ENCODE peak calls at places on chromosomes 12 and 14, in six cellular contexts. W is upper lobe of left lung, K is GM12878, A is HepG2, O is A549, Q is K562. U is an unnamed sample.

GRCh38 chr14:91985521-91986255 is 38.2 kb upstream of the FBLN5 start:
- ATAC-seq in W (no peak), K (no peak), A (no peak), O (no peak), Q (no peak), U (no peak)

GRCh38 chr14:56195727-56196126 is 77.5 kb downstream of the PELI2 start:
- ATAC-seq in W (no peak), K (peak), A (no peak), O (no peak), Q (peak), U (no peak)

GRCh38 chr14:85426068-85426935 is 103.6 kb upstream of the FLRT2 start:
- ATAC-seq in W (no peak), K (no peak), A (no peak), O (no peak), Q (no peak), U (no peak)

GRCh38 chr12:119691202-119691846 is 23.4 kb downstream of the PRKAB1 start:
- ATAC-seq in W (no peak), K (no peak), A (peak), O (no peak), Q (peak), U (no peak)

GRCh38 chr12:2076196-2076570 is 23.4 kb downstream of the CACNA1C start:
- ATAC-seq in W (peak), K (no peak), A (no peak), O (no peak), Q (no peak), U (no peak)

GRCh38 chr12:54383041-54383609 is 1.4 kb downstream of the ZNF385A start:
- ATAC-seq in W (peak), K (no peak), A (no peak), O (peak), Q (peak), U (peak)

GRCh38 chr12:79883216-79883615 is 51.7 kb downstream of the PPP1R12A start:
- ATAC-seq in W (no peak), K (no peak), A (no peak), O (no peak), Q (no peak), U (no peak)

GRCh38 chr14:99195602-99196309 is 76.2 kb downstream of the BCL11B start:
- ATAC-seq in W (no peak), K (no peak), A (no peak), O (no peak), Q (no peak), U (no peak)

GRCh38 chr14:22973217-22974032 is 8.9 kb downstream of the AJUBA start:
- ATAC-seq in W (peak), K (peak), A (no peak), O (peak), Q (peak), U (peak)

GRCh38 chr12:49588761-49589516 is 16.5 kb downstream of the FAM186B start:
- ATAC-seq in W (no peak), K (no peak), A (no peak), O (no peak), Q (no peak), U (no peak)

GRCh38 chr12:1473418-1473817 is 121.0 kb downstream of the FBXL14 start:
- ATAC-seq in W (peak), K (peak), A (no peak), O (no peak), Q (no peak), U (no peak)

GRCh38 chr12:69821441-69822204 is 3.4 kb upstream of the MYRFL start:
- ATAC-seq in W (peak), K (no peak), A (peak), O (no peak), Q (no peak), U (no peak)

GRCh38 chr12:122937622-122938091 is 28.6 kb downstream of the ABCB9 start:
- ATAC-seq in W (no peak), K (peak), A (no peak), O (no peak), Q (no peak), U (no peak)

GRCh38 chr14:96250545-96250944 is 5.5 kb upstream of the BDKRB1 start:
- ATAC-seq in W (no peak), K (no peak), A (no peak), O (no peak), Q (no peak), U (no peak)

GRCh38 chr14:91899213-91899612 is 31.9 kb upstream of the TC2N start:
- ATAC-seq in W (no peak), K (peak), A (peak), O (no peak), Q (peak), U (no peak)

GRCh38 chr14:34331728-34332623 is 130.1 kb downstream of the SPTSSA start:
- ATAC-seq in W (peak), K (peak), A (peak), O (peak), Q (peak), U (peak)

GRCh38 chr12:119931402-119931801 is 54.3 kb upstream of the CIT start:
- ATAC-seq in W (no peak), K (no peak), A (no peak), O (no peak), Q (no peak), U (no peak)

GRCh38 chr14:22003471-22003870 is 329.9 kb upstream of the OR4E1 start:
- ATAC-seq in W (no peak), K (no peak), A (peak), O (no peak), Q (no peak), U (no peak)

GRCh38 chr12:120932956-120933526 is 28.9 kb upstream of the SPPL3 start:
- ATAC-seq in W (no peak), K (no peak), A (peak), O (no peak), Q (no peak), U (no peak)

GRCh38 chr12:101051901-101052550 is 158.0 kb downstream of the SLC5A8 start:
- ATAC-seq in W (no peak), K (no peak), A (peak), O (peak), Q (no peak), U (peak)

GRCh38 chr12:10052111-10052913 is 21.8 kb downstream of the CLEC9A start:
- ATAC-seq in W (no peak), K (no peak), A (no peak), O (no peak), Q (no peak), U (no peak)

GRCh38 chr12:10048531-10048930 is 18.0 kb downstream of the CLEC9A start:
- ATAC-seq in W (no peak), K (no peak), A (no peak), O (no peak), Q (no peak), U (no peak)
- H3K27ac ChIP-seq in W (no peak), K (no peak), A (no peak), O (no peak), Q (no peak), U (no peak)

GRCh38 chr14:104573930-104574329 is 5.6 kb upstream of the C14orf180 start:
- ATAC-seq in W (no peak), K (no peak), A (no peak), O (no peak), Q (peak), U (no peak)

GRCh38 chr14:104572668-104573067 is 6.9 kb upstream of the C14orf180 start:
- ATAC-seq in W (no peak), K (no peak), A (no peak), O (no peak), Q (no peak), U (no peak)

GRCh38 chr14:104574536-104574935 is 5.0 kb upstream of the C14orf180 start:
- ATAC-seq in W (no peak), K (no peak), A (no peak), O (no peak), Q (no peak), U (no peak)

GRCh38 chr14:104570869-104571635 is 8.5 kb upstream of the C14orf180 start:
- ATAC-seq in W (no peak), K (no peak), A (no peak), O (no peak), Q (no peak), U (no peak)

GRCh38 chr14:104572024-104572623 is 7.4 kb upstream of the C14orf180 start:
- ATAC-seq in W (no peak), K (no peak), A (no peak), O (no peak), Q (no peak), U (no peak)
- TF ChIP-seq EP300 in W (no peak), K (no peak), A (no peak), O (no peak), Q (no peak), U (no peak)

GRCh38 chr14:32361674-32362073 is 32.6 kb downstream of the AKAP6 start:
- ATAC-seq in W (no peak), K (no peak), A (no peak), O (no peak), Q (no peak), U (no peak)
- TF ChIP-seq CTCF in W (no peak), K (no peak), A (no peak), O (no peak), Q (no peak), U (no peak)

GRCh38 chr14:89658977-89659670 is 242.1 kb upstream of the FOXN3 start:
- ATAC-seq in W (no peak), K (peak), A (peak), O (no peak), Q (no peak), U (no peak)
- H3K27ac ChIP-seq in W (no peak), K (no peak), A (no peak), O (no peak), Q (no peak), U (no peak)

DNA sequence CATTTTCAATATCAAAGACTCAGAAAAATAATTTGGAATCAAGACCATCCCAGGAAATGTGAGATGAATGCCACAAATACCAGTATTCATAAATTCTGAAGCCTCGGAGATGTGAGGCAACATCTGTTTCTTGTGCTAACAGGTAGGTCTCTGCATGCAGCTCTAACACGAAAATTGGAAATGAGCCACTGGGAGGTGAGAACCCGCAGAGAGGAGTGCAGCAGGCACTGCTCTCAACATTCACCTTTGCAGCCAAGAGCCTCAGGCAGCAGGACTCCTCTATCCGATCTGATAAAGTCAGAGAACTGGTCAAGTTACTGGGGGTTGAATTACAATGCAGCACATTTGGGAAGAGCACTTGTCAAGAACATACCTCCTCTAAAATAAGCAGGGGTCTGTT is 209.4 kb upstream of the KRR1 start:
- ATAC-seq in W (no peak), K (no peak), A (peak), O (no peak), Q (peak), U (no peak)
- TF ChIP-seq EP300 in W (no peak), K (no peak), A (no peak), O (no peak), Q (no peak), U (no peak)

GRCh38 chr14:52399886-52400599 is 85.9 kb downstream of the PTGER2 start:
- ATAC-seq in W (no peak), K (no peak), A (peak), O (no peak), Q (peak), U (no peak)
- TF ChIP-seq CTCF in W (no peak), K (no peak), A (no peak), O (no peak), Q (no peak), U (no peak)

GRCh38 chr14:104116544-104117340 is 21.6 kb upstream of the KIF26A start:
- ATAC-seq in W (peak), K (no peak), A (no peak), O (no peak), Q (no peak), U (no peak)
- H3K27ac ChIP-seq in W (peak), K (no peak), A (no peak), O (peak), Q (no peak), U (no peak)

DNA sequence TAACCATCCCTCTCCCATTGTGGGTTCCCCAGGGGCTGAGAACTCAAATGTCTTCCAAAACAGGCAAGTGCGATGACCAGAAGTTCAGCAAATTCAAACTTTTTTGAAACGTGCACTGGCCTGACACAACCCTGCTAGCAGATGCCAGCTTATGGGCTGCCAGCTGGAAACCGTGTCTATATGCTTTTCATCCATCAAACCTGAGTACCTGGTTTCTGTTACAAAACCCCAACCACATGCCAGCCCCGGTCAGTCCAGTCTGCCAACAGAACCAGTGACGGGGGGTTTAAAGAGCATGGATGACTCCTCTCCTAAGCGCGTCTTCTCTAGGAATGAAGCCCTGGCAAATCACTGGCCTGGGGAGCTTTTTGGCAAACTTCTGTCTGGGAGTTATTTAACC is 189.7 kb downstream of the TTC7B start:
- ATAC-seq in W (no peak), K (no peak), A (no peak), O (no peak), Q (no peak), U (peak)
- TF ChIP-seq EP300 in W (no peak), K (no peak), A (no peak), O (no peak), Q (no peak), U (no peak)

GRCh38 chr14:39576258-39576657 is 144.0 kb upstream of the FBXO33 start:
- ATAC-seq in W (no peak), K (no peak), A (peak), O (no peak), Q (no peak), U (no peak)

GRCh38 chr14:39581474-39581873 is 149.2 kb upstream of the FBXO33 start:
- ATAC-seq in W (no peak), K (peak), A (no peak), O (no peak), Q (no peak), U (no peak)

GRCh38 chr14:39576726-39577125 is 144.5 kb upstream of the FBXO33 start:
- ATAC-seq in W (no peak), K (no peak), A (no peak), O (no peak), Q (no peak), U (no peak)

GRCh38 chr14:39582028-39582654 is 149.9 kb upstream of the FBXO33 start:
- ATAC-seq in W (no peak), K (peak), A (no peak), O (no peak), Q (no peak), U (no peak)
- TF ChIP-seq CTCF in W (no peak), K (no peak), A (no peak), O (no peak), Q (no peak), U (no peak)

GRCh38 chr12:105330938-105331804 is 680 bp downstream of the C12orf75 start:
- ATAC-seq in W (peak), K (peak), A (peak), O (peak), Q (peak), U (peak)
- H3K27ac ChIP-seq in W (peak), K (peak), A (no peak), O (peak), Q (no peak), U (no peak)